ENCODE peak calls at places on chromosomes 11 and 22, in four cellular contexts. S is HCT116, B is K562, Q is fibroblast of lung. R is an unnamed sample.

GRCh38 chr22:26860233-26860765 is 202.9 kb downstream of the MIAT start:
- DNase-seq in S (no peak), B (no peak), Q (no peak), R (no peak)

GRCh38 chr22:23529166-23530103 is 50.7 kb downstream of the IGLL1 start:
- DNase-seq in S (no peak), B (no peak), Q (no peak), R (no peak)

GRCh38 chr22:47012589-47013365 is 250.3 kb downstream of the TBC1D22A start:
- DNase-seq in S (no peak), B (peak; percentile 4), Q (peak; percentile 70), R (peak; percentile 63)

GRCh38 chr11:95897731-95898130 is 26.2 kb downstream of the MTMR2 start:
- DNase-seq in S (no peak), B (no peak), Q (peak; percentile 84), R (peak; percentile 80)

GRCh38 chr11:19953909-19954308 is 206.4 kb downstream of the DBX1 start:
- DNase-seq in S (peak; percentile 24), B (peak; percentile 56), Q (peak; percentile 94), R (peak; percentile 94)

GRCh38 chr22:27780161-27780575 is 21.4 kb downstream of the MN1 start:
- DNase-seq in S (no peak), B (no peak), Q (peak; percentile 76), R (peak; percentile 74)

GRCh38 chr11:115008774-115009173 is 330.4 kb downstream of the NXPE2 start:
- DNase-seq in S (no peak), B (no peak), Q (no peak), R (no peak)

GRCh38 chr11:70891844-70892380 is 360.5 kb downstream of the SHANK2 start:
- DNase-seq in S (no peak), B (no peak), Q (no peak), R (no peak)

GRCh38 chr11:110433393-110434333 is 3.9 kb downstream of the FDX1 start:
- DNase-seq in S (no peak), B (no peak), Q (peak; percentile 19), R (no peak)

GRCh38 chr22:40058265-40058664 is 63.5 kb downstream of the FAM83F start:
- DNase-seq in S (no peak), B (peak; percentile 66), Q (no peak), R (no peak)

GRCh38 chr11:127066426-127067090 is 66.0 kb upstream of the KIRREL3 start:
- DNase-seq in S (no peak), B (no peak), Q (no peak), R (no peak)

GRCh38 chr11:30006876-30007275 is 10.0 kb downstream of the KCNA4 start:
- DNase-seq in S (no peak), B (no peak), Q (no peak), R (no peak)

DNA sequence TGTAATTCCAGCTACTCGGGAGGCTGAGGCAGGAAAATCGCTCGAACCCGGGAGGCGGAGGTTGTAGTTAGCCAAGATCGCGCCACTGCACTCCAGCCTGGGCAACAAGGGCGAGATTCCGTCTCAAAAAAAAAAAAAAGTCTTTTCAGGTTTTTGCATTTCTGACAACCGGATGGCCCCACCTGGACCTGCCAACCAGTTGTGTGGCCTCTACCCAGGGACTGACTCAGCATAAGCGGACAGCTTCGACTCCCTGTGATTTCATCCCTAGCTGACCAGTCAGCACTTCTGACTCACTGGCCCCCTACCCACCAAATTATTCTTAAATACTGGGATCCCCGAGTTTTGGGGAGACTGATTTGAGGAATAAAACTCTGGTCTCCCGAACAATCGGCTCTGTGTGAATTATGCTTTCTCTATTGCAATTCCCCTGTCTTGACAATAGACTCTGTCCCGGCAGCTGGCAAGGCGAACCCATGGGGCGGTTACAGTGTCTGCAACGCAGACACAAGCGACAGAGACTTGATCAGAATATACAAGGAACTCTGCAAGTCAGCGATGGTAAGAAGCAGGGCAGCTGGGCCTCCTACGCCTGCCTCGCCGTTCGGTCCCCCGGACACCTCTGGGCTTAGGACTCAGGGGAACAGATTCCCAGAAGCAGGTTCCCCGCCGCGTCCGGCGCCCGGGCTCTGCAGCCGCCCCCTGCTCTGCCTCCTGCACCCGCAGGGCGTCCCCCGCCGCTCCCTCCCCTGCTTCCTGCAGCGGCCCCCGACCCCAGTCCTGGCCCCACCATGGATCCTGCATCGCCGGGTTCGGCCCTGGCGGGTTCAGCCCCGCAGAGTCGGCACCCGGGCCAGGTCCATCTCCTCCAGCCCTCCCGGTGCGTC is 732 bp upstream of the TALDO1 start:
- DNase-seq in S (no peak), B (peak; percentile 53), Q (peak; percentile 45), R (peak; percentile 22)
- H3K9ac ChIP-seq in S (peak overlapping the region; percentile 94), B (peak overlapping the region; percentile 100), Q (no peak overlapping the region), R (peak overlapping the region; percentile 66)

DNA sequence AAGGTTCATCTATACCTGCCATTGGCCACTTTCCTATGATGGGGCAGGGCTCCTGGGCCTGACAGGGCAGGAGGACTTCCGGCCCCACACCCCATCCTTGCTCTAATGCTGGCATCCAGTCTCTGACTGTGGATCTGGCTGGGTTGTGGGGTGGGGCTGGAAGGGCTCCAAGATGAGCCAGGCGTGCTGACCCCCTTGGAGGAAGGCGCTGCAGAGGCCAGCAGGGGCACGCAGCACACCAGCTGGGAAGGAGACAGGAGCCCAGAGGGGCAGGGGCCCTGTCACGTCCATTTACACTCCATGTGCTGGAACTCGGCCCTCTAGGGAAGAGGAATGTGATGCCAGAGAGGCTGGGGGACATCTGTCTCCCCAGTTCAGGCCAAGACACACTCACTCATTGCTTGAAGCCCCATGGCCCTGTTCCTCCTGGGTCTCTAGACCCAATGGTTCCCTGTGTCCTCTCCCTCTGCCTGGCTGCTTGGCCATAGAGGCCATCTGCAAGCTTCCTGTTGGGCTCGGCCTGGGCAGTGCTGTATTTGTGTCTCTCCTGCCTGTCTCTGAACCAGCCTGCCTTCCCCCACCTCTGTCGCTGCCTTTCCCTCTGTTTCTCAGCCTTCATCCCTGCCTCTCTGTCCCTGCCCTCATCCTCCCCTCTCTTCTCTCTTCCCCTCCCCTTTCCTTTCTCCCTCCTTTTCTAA is 67.5 kb upstream of the NECTIN1 start:
- DNase-seq in S (no peak), B (no peak), Q (no peak), R (no peak)
- H3K4me2 ChIP-seq in S (no peak overlapping the region), B (no peak overlapping the region), Q (no peak overlapping the region), R (peak overlapping the region; percentile 77)

GRCh38 chr11:120744016-120744994 is 232.8 kb downstream of the GRIK4 start:
- DNase-seq in S (no peak), B (no peak), Q (no peak), R (no peak)
- H3K4me1 ChIP-seq in S (peaks cover 7% of the 10 kb centered on the region), B (no peaks in the 10 kb centered on the region), Q (no peaks in the 10 kb centered on the region), R (no peaks in the 10 kb centered on the region)

DNA sequence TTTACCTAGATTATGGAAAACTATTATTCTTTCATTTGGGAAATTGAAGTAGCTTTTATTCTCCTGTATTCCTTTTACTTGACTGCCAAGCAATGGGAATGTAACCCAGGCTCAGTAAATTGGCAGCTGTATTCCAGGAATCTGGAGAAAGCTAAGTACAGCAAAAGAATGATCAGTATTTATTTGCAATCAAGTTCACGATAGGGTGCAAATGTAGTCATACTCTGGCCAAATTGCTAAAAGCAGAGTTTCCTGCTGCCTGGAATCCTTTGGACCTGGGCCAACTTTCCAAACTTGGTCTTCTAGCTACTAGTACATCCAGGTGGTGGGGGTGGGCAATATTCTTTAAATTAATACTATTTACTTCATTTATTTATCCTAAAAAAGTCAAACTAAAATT is 286.0 kb upstream of the CTSC start:
- DNase-seq in S (no peak), B (no peak), Q (peak; percentile 60), R (peak; percentile 43)
- H3K9ac ChIP-seq in S (no peak overlapping the region), B (no peak overlapping the region), Q (no peak overlapping the region), R (no peak overlapping the region)

GRCh38 chr11:24592342-24592741 is 95.5 kb downstream of the LUZP2 start:
- DNase-seq in S (no peak), B (no peak), Q (peak; percentile 32), R (peak; percentile 30)
- H3K4me2 ChIP-seq in S (no peak overlapping the region), B (no peak overlapping the region), Q (no peak overlapping the region), R (no peak overlapping the region)

GRCh38 chr22:37222440-37222971 is 10.2 kb upstream of the SSTR3 start:
- DNase-seq in S (no peak), B (no peak), Q (no peak), R (no peak)
- H3K4me1 ChIP-seq in S (no peaks in the 10 kb centered on the region), B (no peaks in the 10 kb centered on the region), Q (no peaks in the 10 kb centered on the region), R (no peaks in the 10 kb centered on the region)

GRCh38 chr11:118620529-118621070 is 13.2 kb downstream of the PHLDB1 start:
- DNase-seq in S (no peak), B (peak; percentile 80), Q (peak; percentile 15), R (no peak)
- H3K9ac ChIP-seq in S (peak overlapping the region; percentile 84), B (peak overlapping the region; percentile 66), Q (peak overlapping the region; percentile 65), R (peak overlapping the region; percentile 93)

GRCh38 chr11:7593476-7593875 is 79.7 kb downstream of the PPFIBP2 start:
- DNase-seq in S (no peak), B (no peak), Q (no peak), R (no peak)
- H3K4me2 ChIP-seq in S (no peak overlapping the region), B (no peak overlapping the region), Q (no peak overlapping the region), R (no peak overlapping the region)

R was measured in astrocyte.